ENCODE peak calls at places on chromosomes 3 and 15, in six cellular contexts. Y, D, R, M, J and N are unnamed samples.

GRCh38 chr3:172869356-172869755 is 118.8 kb downstream of the ECT2 start:
- DNase-seq in Y (no peak), D (no peak), J (no peak), R (no peak), M (no peak), N (no peak)

GRCh38 chr3:28300345-28300962 is 48.1 kb upstream of the ZCWPW2 start:
- DNase-seq in Y (no peak), D (no peak), J (no peak), R (no peak), M (no peak), N (no peak)

GRCh38 chr3:32175607-32176197 is 62.8 kb upstream of the CMTM8 start:
- DNase-seq in Y (no peak), R (peak), D (peak), J (no peak), M (peak), N (peak)

GRCh38 chr3:127384717-127385539 is 97.1 kb upstream of the PRR20G start:
- DNase-seq in Y (no peak), M (no peak), J (no peak), D (no peak), R (no peak), N (peak)

GRCh38 chr3:141275973-141276372 is 44.3 kb downstream of the PXYLP1 start:
- DNase-seq in M (peak), R (no peak), D (no peak), Y (no peak), J (no peak), N (no peak)

GRCh38 chr3:64225695-64226499 is 631 bp upstream of the PRICKLE2 start:
- DNase-seq in J (no peak), Y (no peak), R (no peak), M (no peak), D (no peak), N (peak)

GRCh38 chr15:39621961-39622360 is 41.1 kb downstream of the THBS1 start:
- DNase-seq in Y (no peak), M (no peak), R (no peak), D (no peak), J (no peak), N (no peak)

GRCh38 chr15:73927003-73927475 is 777 bp downstream of the LOXL1 start:
- DNase-seq in Y (no peak), R (peak), M (no peak), J (no peak), D (peak), N (peak)

GRCh38 chr15:32844118-32844711 is 126.4 kb downstream of the GREM1 start:
- DNase-seq in M (peak), D (peak), J (no peak), R (no peak), Y (no peak), N (peak)

GRCh38 chr15:71892335-71892734 is 82.0 kb downstream of the NR2E3 start:
- DNase-seq in Y (no peak), M (no peak), J (no peak), R (no peak), D (no peak), N (no peak)

GRCh38 chr3:100083209-100083608 is 31.1 kb downstream of the FILIP1L start:
- DNase-seq in M (no peak), R (no peak), J (no peak), D (no peak), Y (no peak), N (no peak)

GRCh38 chr3:5479229-5479799 is 291.8 kb downstream of the EDEM1 start:
- DNase-seq in R (no peak), D (peak), M (no peak), Y (no peak), J (no peak), N (no peak)

GRCh38 chr15:57551717-57552677 is 39.7 kb upstream of the MYZAP start:
- DNase-seq in J (peak), Y (no peak), R (peak), D (no peak), M (peak), N (peak)

GRCh38 chr3:117842086-117842485 is 1132.5 kb downstream of the TUSC7 start:
- DNase-seq in M (no peak), R (no peak), Y (no peak), J (no peak), D (no peak), N (no peak)

GRCh38 chr3:32238816-32239637 is 547 bp downstream of the CMTM8 start:
- DNase-seq in D (no peak), Y (no peak), R (peak), M (no peak), J (no peak), N (peak)

GRCh38 chr3:24933401-24933800 is 438.8 kb upstream of the THRB start:
- DNase-seq in R (no peak), D (no peak), J (no peak), M (no peak), Y (no peak), N (no peak)

GRCh38 chr15:22810033-22810734 is 23.7 kb downstream of the NIPA1 start:
- DNase-seq in R (no peak), Y (no peak), D (no peak), J (no peak), M (no peak), N (peak)

GRCh38 chr15:71272932-71273331 is 157.7 kb downstream of the THSD4 start:
- DNase-seq in J (no peak), R (no peak), M (no peak), D (no peak), Y (no peak), N (no peak)

GRCh38 chr15:98899266-98900021 is 108.1 kb downstream of the PGPEP1L start:
- DNase-seq in Y (no peak), R (no peak), D (no peak), M (no peak), J (no peak), N (no peak)

GRCh38 chr15:25716414-25717102 is 146.6 kb downstream of the ATP10A start:
- DNase-seq in D (no peak), M (no peak), R (no peak), J (no peak), Y (no peak), N (no peak)

GRCh38 chr3:25533365-25533764 is 105.3 kb downstream of the RARB start:
- DNase-seq in Y (no peak), D (no peak), M (no peak), J (no peak), R (no peak), N (no peak)

GRCh38 chr3:177906573-177907229 is 629.5 kb upstream of the KCNMB2 start:
- DNase-seq in Y (no peak), R (no peak), D (no peak), M (no peak), J (no peak), N (no peak)

GRCh38 chr3:111721702-111722205 is 126.6 kb upstream of the ZBED2 start:
- DNase-seq in R (no peak), J (no peak), M (no peak), Y (no peak), D (no peak), N (no peak)

GRCh38 chr3:104388624-104389023 is 978.1 kb upstream of the ALCAM start:
- DNase-seq in Y (no peak), D (no peak), M (no peak), R (no peak), J (no peak), N (no peak)

GRCh38 chr3:127077506-127078064 is 94.7 kb downstream of the PLXNA1 start:
- DNase-seq in R (no peak), J (no peak), D (no peak), M (no peak), Y (no peak), N (no peak)

GRCh38 chr3:16061491-16061890 is 113.0 kb upstream of the GALNT15 start:
- DNase-seq in D (no peak), J (no peak), M (no peak), R (no peak), Y (no peak), N (no peak)
- TF ChIP-seq CREB1 in D (no peak), J (no peak), M (no peak), R (no peak), Y (no peak), N (no peak)

GRCh38 chr15:64004059-64004458 is 42.2 kb downstream of the DAPK2 start:
- DNase-seq in J (no peak), Y (no peak), M (no peak), R (no peak), D (no peak), N (no peak)

GRCh38 chr15:64006642-64007041 is 39.6 kb downstream of the DAPK2 start:
- DNase-seq in R (no peak), M (no peak), D (no peak), J (no peak), Y (no peak), N (no peak)

GRCh38 chr15:64001148-64001547 is 45.1 kb downstream of the DAPK2 start:
- DNase-seq in J (no peak), Y (no peak), D (no peak), M (no peak), R (no peak), N (no peak)

GRCh38 chr15:64003182-64003581 is 43.1 kb downstream of the DAPK2 start:
- DNase-seq in R (no peak), J (no peak), D (no peak), M (no peak), Y (no peak), N (no peak)

DNA sequence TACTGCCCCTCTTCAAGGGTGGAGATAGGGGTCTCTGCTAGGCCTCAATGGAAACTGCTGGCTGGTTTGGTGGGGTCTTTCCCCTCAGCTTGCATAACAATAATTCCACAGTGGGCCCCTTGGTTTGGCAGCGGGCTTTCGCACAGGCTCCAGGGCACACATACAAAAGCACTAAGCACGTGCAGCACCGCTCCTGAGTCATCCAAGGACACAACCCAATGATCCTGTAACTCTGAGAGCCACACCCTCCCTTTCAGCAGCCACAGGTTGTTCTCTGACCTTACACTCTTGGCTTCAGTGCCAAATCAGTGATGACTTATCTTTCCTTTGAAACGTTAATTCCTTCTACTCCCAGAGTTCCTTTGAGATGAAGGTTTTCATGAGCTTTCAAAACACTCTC is 41.7 kb downstream of the DAPK2 start:
- DNase-seq in D (peak), M (peak), J (no peak), Y (no peak), R (no peak), N (no peak)
- TF ChIP-seq CREB1 in D (no peak), M (no peak), J (no peak), Y (no peak), R (no peak), N (no peak)

GRCh38 chr3:143170043-143170442 is 50.5 kb downstream of the CHST2 start:
- DNase-seq in R (no peak), J (no peak), D (no peak), Y (no peak), M (no peak), N (no peak)

GRCh38 chr3:143172313-143173054 is 52.9 kb downstream of the CHST2 start:
- DNase-seq in D (no peak), R (no peak), J (no peak), M (no peak), Y (no peak), N (no peak)

GRCh38 chr3:143171656-143172055 is 52.1 kb downstream of the CHST2 start:
- DNase-seq in D (no peak), M (no peak), J (no peak), R (no peak), Y (no peak), N (no peak)

GRCh38 chr3:143171141-143171651 is 51.6 kb downstream of the CHST2 start:
- DNase-seq in R (no peak), M (no peak), D (no peak), Y (peak), J (no peak), N (no peak)

GRCh38 chr3:143170676-143171075 is 51.1 kb downstream of the CHST2 start:
- DNase-seq in J (no peak), Y (no peak), D (no peak), M (no peak), R (no peak), N (no peak)
- TF ChIP-seq CREB1 in J (no peak), Y (no peak), D (no peak), M (no peak), R (no peak), N (no peak)

DNA sequence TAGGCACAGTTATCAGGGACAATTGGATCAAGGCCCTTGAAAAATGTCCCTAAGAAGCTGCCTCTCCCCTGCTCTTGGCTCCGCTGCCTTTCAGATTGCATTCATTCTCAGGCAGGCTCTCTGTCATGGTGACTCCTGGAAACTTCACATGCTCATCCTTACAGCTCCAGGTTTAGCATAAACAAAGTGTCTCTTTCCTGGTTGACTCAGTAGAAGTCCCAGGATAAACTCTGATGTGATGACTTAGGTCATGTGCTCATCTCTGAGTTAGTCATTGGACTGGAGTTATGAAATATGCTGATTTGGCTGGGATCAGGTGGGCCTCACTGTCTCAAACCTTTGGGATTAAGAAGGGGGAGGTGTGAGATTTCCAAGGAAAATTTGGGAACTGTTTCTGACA is 243.8 kb downstream of the ZNF621 start:
- DNase-seq in R (no peak), M (no peak), Y (no peak), J (no peak), D (no peak), N (no peak)
- TF ChIP-seq CREB1 in R (no peak), M (no peak), Y (no peak), J (no peak), D (no peak), N (no peak)